ENCODE peak calls at places on chromosome 15, in five cellular contexts. S is MM.1S, U is SJSA1, M is neuronal stem cell, C is IMR-90. D is an unnamed sample.

GRCh38 chr15:83362706-83363105 is 78.2 kb upstream of the BNC1 start:
- DNase-seq in S (no peak), U (no peak), M (no peak), C (no peak), D (no peak)

GRCh38 chr15:59353994-59354951 is 18.4 kb downstream of the MYO1E start:
- DNase-seq in S (no peak), U (no peak), M (no peak), C (no peak), D (no peak)

GRCh38 chr15:47812436-47813109 is 95.3 kb downstream of the SEMA6D start:
- DNase-seq in S (peak; percentile 73), U (peak; percentile 74), M (no peak), C (peak; percentile 2), D (no peak)

GRCh38 chr15:51401872-51402517 is 60.5 kb downstream of the GLDN start:
- DNase-seq in S (no peak), U (no peak), M (peak; percentile 39), C (peak; percentile 26), D (no peak)

GRCh38 chr15:63583027-63583426 is 14.2 kb upstream of the FBXL22 start:
- DNase-seq in S (no peak), U (no peak), M (no peak), C (peak; percentile 92), D (no peak)

GRCh38 chr15:77282333-77282732 is 137.6 kb downstream of the PEAK1 start:
- DNase-seq in S (no peak), U (no peak), M (peak; percentile 11), C (peak; percentile 86), D (no peak)

GRCh38 chr15:69861331-69862171 is 236.2 kb downstream of the TLE3 start:
- DNase-seq in S (no peak), U (peak; percentile 65), M (no peak), C (peak; percentile 62), D (no peak)

GRCh38 chr15:31974855-31975421 is 55.4 kb upstream of the CHRNA7 start:
- DNase-seq in S (peak; percentile 36), U (no peak), M (peak; percentile 72), C (peak; percentile 0), D (peak; percentile 20)

GRCh38 chr15:66287461-66288055 is 5.8 kb upstream of the DIS3L start:
- DNase-seq in S (peak; percentile 31), U (no peak), M (peak; percentile 24), C (peak; percentile 14), D (no peak)

GRCh38 chr15:36571301-36571700 is 8.1 kb upstream of the CDIN1 start:
- DNase-seq in S (no peak), U (no peak), M (no peak), C (peak; percentile 18), D (no peak)

GRCh38 chr15:98737721-98738120 is 89.4 kb downstream of the IGF1R start:
- DNase-seq in S (no peak), U (no peak), M (no peak), C (no peak), D (no peak)

GRCh38 chr15:39247574-39247973 is 333.3 kb upstream of the THBS1 start:
- DNase-seq in S (no peak), U (no peak), M (no peak), C (peak; percentile 49), D (no peak)

GRCh38 chr15:70783610-70784021 is 20.3 kb upstream of the UACA start:
- DNase-seq in S (no peak), U (peak; percentile 63), M (no peak), C (peak; percentile 81), D (no peak)

GRCh38 chr15:87752250-87752951 is 504.1 kb downstream of the NTRK3 start:
- DNase-seq in S (no peak), U (peak; percentile 49), M (no peak), C (peak; percentile 93), D (no peak)

GRCh38 chr15:86677316-86677715 is 597.6 kb downstream of the AGBL1 start:
- DNase-seq in S (no peak), U (no peak), M (peak; percentile 18), C (no peak), D (no peak)

GRCh38 chr15:60392601-60392985 is 5.2 kb downstream of the ANXA2 start:
- DNase-seq in S (no peak), U (peak; percentile 60), M (no peak), C (peak; percentile 78), D (no peak)

GRCh38 chr15:70286110-70286806 is 188.5 kb upstream of the TLE3 start:
- DNase-seq in S (no peak), U (peak; percentile 24), M (no peak), C (no peak), D (no peak)

GRCh38 chr15:64341961-64342360 is 14.0 kb downstream of the CSNK1G1 start:
- DNase-seq in S (no peak), U (no peak), M (no peak), C (no peak), D (no peak)

GRCh38 chr15:91263632-91264477 is 163.8 kb downstream of the SV2B start:
- DNase-seq in S (no peak), U (no peak), M (no peak), C (peak; percentile 17), D (no peak)

GRCh38 chr15:23566070-23567050 is 886 bp downstream of the MKRN3 start:
- DNase-seq in S (no peak), U (no peak), M (no peak), C (no peak), D (no peak)

GRCh38 chr15:72042865-72043264 is 75.1 kb downstream of the MYO9A start:
- DNase-seq in S (no peak), U (no peak), M (no peak), C (no peak), D (no peak)

GRCh38 chr15:66931768-66932633 is 133.4 kb upstream of the SMAD3 start:
- DNase-seq in S (no peak), U (peak; percentile 82), M (peak; percentile 51), C (peak; percentile 63), D (no peak)

GRCh38 chr15:93005133-93005532 is 83.9 kb downstream of the RGMA start:
- DNase-seq in S (no peak), U (no peak), M (no peak), C (no peak), D (no peak)

GRCh38 chr15:26157081-26157480 is 294.0 kb upstream of the ATP10A start:
- DNase-seq in S (no peak), U (no peak), M (no peak), C (no peak), D (no peak)

GRCh38 chr15:39286706-39287105 is 294.2 kb upstream of the THBS1 start:
- DNase-seq in S (no peak), U (no peak), M (no peak), C (peak; percentile 29), D (no peak)

GRCh38 chr15:99566157-99566900 is 545 bp downstream of the MEF2A start:
- DNase-seq in S (peak; percentile 29), U (no peak), M (no peak), C (no peak), D (no peak)

GRCh38 chr15:57330619-57331018 is 45.7 kb upstream of the CGNL1 start:
- DNase-seq in S (no peak), U (no peak), M (no peak), C (peak; percentile 58), D (no peak)

GRCh38 chr15:36798366-36798765 is 218.9 kb downstream of the CDIN1 start:
- DNase-seq in S (no peak), U (no peak), M (no peak), C (peak; percentile 63), D (no peak)

GRCh38 chr15:79682285-79682684 is 214.5 kb downstream of the MTHFS start:
- DNase-seq in S (no peak), U (peak; percentile 51), M (no peak), C (peak; percentile 79), D (no peak)

GRCh38 chr15:25732191-25732590 is 130.9 kb downstream of the ATP10A start:
- DNase-seq in S (no peak), U (no peak), M (no peak), C (no peak), D (no peak)

GRCh38 chr15:81749667-81750360 is 296.0 kb downstream of the MEX3B start:
- DNase-seq in S (no peak), U (no peak), M (no peak), C (no peak), D (no peak)

GRCh38 chr15:51736646-51737537 is 563 bp downstream of the LYSMD2 start:
- DNase-seq in S (no peak), U (peak; percentile 52), M (no peak), C (no peak), D (peak; percentile 52)

GRCh38 chr15:69735126-69735525 is 282.5 kb downstream of the RPLP1 start:
- DNase-seq in S (no peak), U (peak; percentile 94), M (peak; percentile 29), C (no peak), D (no peak)

GRCh38 chr15:53811530-53811929 is 52.1 kb upstream of the WDR72 start:
- DNase-seq in S (peak; percentile 32), U (no peak), M (no peak), C (no peak), D (no peak)

GRCh38 chr15:57881361-57881760 is 174.8 kb downstream of the POLR2M start:
- DNase-seq in S (no peak), U (no peak), M (no peak), C (no peak), D (no peak)

GRCh38 chr15:86540840-86541467 is 461.3 kb downstream of the AGBL1 start:
- DNase-seq in S (no peak), U (no peak), M (no peak), C (no peak), D (no peak)

GRCh38 chr15:55288006-55288717 is 1.5 kb downstream of the RAB27A start:
- DNase-seq in S (no peak), U (no peak), M (no peak), C (no peak), D (no peak)
- H3K27ac ChIP-seq in S (no peak overlapping the region), U (no peak overlapping the region), M (no peak overlapping the region), C (no peak overlapping the region), D (no peak overlapping the region)

GRCh38 chr15:29601811-29602210 is 220.5 kb downstream of the TJP1 start:
- DNase-seq in S (no peak), U (no peak), M (no peak), C (no peak), D (no peak)

GRCh38 chr15:29596266-29596665 is 226.0 kb downstream of the TJP1 start:
- DNase-seq in S (no peak), U (no peak), M (no peak), C (peak; percentile 45), D (no peak)

GRCh38 chr15:29600262-29600661 is 222.0 kb downstream of the TJP1 start:
- DNase-seq in S (no peak), U (no peak), M (no peak), C (no peak), D (no peak)
- H3K4me3 ChIP-seq in S (no peak overlapping the region), U (no peak overlapping the region), M (no peak overlapping the region), C (no peak overlapping the region), D (no peak overlapping the region)

DNA sequence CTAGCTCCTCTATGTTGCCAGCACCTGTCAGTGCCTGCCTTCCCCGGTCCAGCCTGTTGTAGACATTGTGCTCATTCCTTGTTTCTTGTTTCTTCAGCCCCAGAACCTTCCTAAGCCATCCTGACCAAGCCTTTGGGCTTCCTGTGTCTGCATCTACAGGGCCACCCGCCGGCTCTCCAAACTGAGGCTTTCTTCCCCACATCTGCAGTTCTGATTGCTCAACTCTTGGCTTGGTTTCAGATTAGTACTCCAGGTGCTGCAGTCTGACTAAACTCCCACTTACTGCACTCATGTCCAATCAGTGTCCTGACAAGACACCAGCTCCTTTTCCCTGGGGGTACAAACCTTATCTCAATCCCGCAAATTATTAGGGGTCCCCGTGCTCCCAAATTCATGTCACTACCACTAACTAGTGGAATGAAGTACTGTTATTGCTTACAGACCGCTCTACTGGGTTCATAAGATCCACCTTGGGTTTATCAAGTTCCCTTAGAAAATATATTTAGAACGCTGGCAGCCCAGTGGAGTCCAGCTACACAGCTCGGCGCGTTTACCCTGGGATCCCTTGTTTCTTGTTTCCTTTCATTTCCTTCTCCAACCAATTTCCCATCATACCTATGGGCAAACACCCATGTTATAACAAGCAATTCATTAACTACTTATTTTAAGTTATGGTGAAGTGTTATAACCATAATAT is 114.2 kb upstream of the TJP1 start:
- DNase-seq in S (no peak), U (no peak), M (no peak), C (peak; percentile 62), D (no peak)
- H3K27ac ChIP-seq in S (no peak overlapping the region), U (no peak overlapping the region), M (no peak overlapping the region), C (no peak overlapping the region), D (no peak overlapping the region)

GRCh38 chr15:56150204-56150603 is 93.5 kb downstream of the RFX7 start:
- DNase-seq in S (no peak), U (no peak), M (no peak), C (no peak), D (no peak)
- H3K4me3 ChIP-seq in S (no peak overlapping the region), U (no peak overlapping the region), M (no peak overlapping the region), C (no peak overlapping the region), D (no peak overlapping the region)

D was measured in CD8-positive, alpha-beta T cell.